ENCODE peak calls at places on chromosome 18, in seven cellular contexts. K is SW480; M is G401; N is cardiac muscle cell; Q is stimulated activated CD4-positive, alpha-beta T cell treated with anti-CD3 and anti-CD28 coated beads, Interleukin-2, amount 100 ng/mL, for 24 hours; S is colonic mucosa; X is MM.1S. A is an unnamed sample.
A peak's percentile ranks its signal among the peaks of the same experiment; 100 is the strongest.

GRCh38 chr18:1527805-1528204 is 623.1 kb downstream of the ADCYAP1 start:
- DNase-seq in K (no peak), M (no peak), N (no peak), Q (no peak), S (no peak), X (no peak), A (no peak)

GRCh38 chr18:9081940-9082339 is 20.6 kb upstream of the NDUFV2 start:
- DNase-seq in K (no peak), M (no peak), N (no peak), Q (peak; percentile 46), S (no peak), X (peak; percentile 62), A (no peak)

GRCh38 chr18:31819106-31819924 is 58.6 kb upstream of the SLC25A52 start:
- DNase-seq in K (peak; percentile 27), M (peak; percentile 50), N (peak; percentile 75), Q (no peak), S (peak; percentile 19), X (peak; percentile 50), A (peak; percentile 85)

GRCh38 chr18:24488824-24489493 is 28.5 kb downstream of the HRH4 start:
- DNase-seq in K (peak; percentile 34), M (peak; percentile 54), N (peak; percentile 57), Q (no peak), S (no peak), X (peak; percentile 66), A (peak; percentile 82)

GRCh38 chr18:77076111-77076510 is 56.5 kb downstream of the MBP start:
- DNase-seq in K (no peak), M (no peak), N (no peak), Q (no peak), S (no peak), X (no peak), A (no peak)

GRCh38 chr18:21702602-21703001 is 2.0 kb downstream of the ABHD3 start:
- DNase-seq in K (no peak), M (no peak), N (no peak), Q (no peak), S (no peak), X (no peak), A (no peak)

GRCh38 chr18:78814321-78814720 is 165.3 kb upstream of the SALL3 start:
- DNase-seq in K (peak; percentile 84), M (no peak), N (no peak), Q (no peak), S (no peak), X (no peak), A (no peak)

GRCh38 chr18:111292-112014 is 46.9 kb upstream of the USP14 start:
- DNase-seq in K (peak; percentile 70), M (peak; percentile 63), N (peak; percentile 64), Q (peak; percentile 72), S (peak; percentile 62), X (peak; percentile 78), A (no peak)

GRCh38 chr18:26865557-26865956 is at the start of gene AQP4:
- DNase-seq in K (no peak), M (peak; percentile 20), N (no peak), Q (no peak), S (no peak), X (no peak), A (no peak)

GRCh38 chr18:26549103-26549485 is 741 bp upstream of the KCTD1 start:
- DNase-seq in K (peak; percentile 33), M (no peak), N (peak; percentile 58), Q (peak; percentile 22), S (peak; percentile 52), X (peak; percentile 26), A (peak; percentile 20)

GRCh38 chr18:58937204-58937603 is 72.5 kb downstream of the ZNF532 start:
- DNase-seq in K (no peak), M (no peak), N (peak; percentile 69), Q (no peak), S (no peak), X (no peak), A (peak; percentile 72)

GRCh38 chr18:11976882-11977281 is 4.4 kb upstream of the IMPA2 start:
- DNase-seq in K (no peak), M (no peak), N (peak; percentile 66), Q (no peak), S (no peak), X (no peak), A (no peak)

GRCh38 chr18:43271593-43272432 is 5.5 kb downstream of the SYT4 start:
- DNase-seq in K (peak; percentile 1), M (peak; percentile 75), N (peak; percentile 77), Q (no peak), S (peak; percentile 23), X (peak; percentile 36), A (peak; percentile 60)

GRCh38 chr18:78771496-78772368 is 207.9 kb upstream of the SALL3 start:
- DNase-seq in K (peak; percentile 66), M (no peak), N (no peak), Q (no peak), S (no peak), X (no peak), A (no peak)

GRCh38 chr18:11002796-11003195 is 146.6 kb downstream of the PIEZO2 start:
- DNase-seq in K (no peak), M (no peak), N (no peak), Q (no peak), S (no peak), X (no peak), A (no peak)

GRCh38 chr18:79872423-79872822 is 74.7 kb downstream of the KCNG2 start:
- DNase-seq in K (no peak), M (no peak), N (no peak), Q (no peak), S (no peak), X (no peak), A (no peak)

GRCh38 chr18:35095983-35096676 is 54.9 kb downstream of the MAPRE2 start:
- DNase-seq in K (no peak), M (no peak), N (no peak), Q (no peak), S (no peak), X (no peak), A (no peak)

GRCh38 chr18:76445275-76445674 is 49.8 kb downstream of the ZNF516 start:
- DNase-seq in K (no peak), M (no peak), N (peak; percentile 85), Q (no peak), S (no peak), X (no peak), A (no peak)

GRCh38 chr18:24214144-24214543 is 75.3 kb downstream of the CABYR start:
- DNase-seq in K (no peak), M (no peak), N (no peak), Q (no peak), S (no peak), X (no peak), A (no peak)

GRCh38 chr18:60649816-60650215 is 277.2 kb upstream of the MC4R start:
- DNase-seq in K (no peak), M (no peak), N (no peak), Q (no peak), S (no peak), X (no peak), A (no peak)

GRCh38 chr18:48945953-48946217 is 4.9 kb downstream of the SMAD7 start:
- DNase-seq in K (no peak), M (peak; percentile 9), N (no peak), Q (no peak), S (no peak), X (no peak), A (no peak)

GRCh38 chr18:51135361-51135760 is 62.1 kb downstream of the MEX3C start:
- DNase-seq in K (no peak), M (no peak), N (peak; percentile 72), Q (no peak), S (no peak), X (no peak), A (no peak)

GRCh38 chr18:70036771-70037452 is 89.2 kb upstream of the CD226 start:
- DNase-seq in K (no peak), M (no peak), N (no peak), Q (no peak), S (no peak), X (peak; percentile 72), A (no peak)

GRCh38 chr18:24396082-24396623 is 1.5 kb downstream of the OSBPL1A start:
- DNase-seq in K (no peak), M (no peak), N (no peak), Q (no peak), S (no peak), X (no peak), A (no peak)

GRCh38 chr18:63082661-63083531 is 236.7 kb downstream of the BCL2 start:
- DNase-seq in K (no peak), M (no peak), N (peak; percentile 52), Q (no peak), S (no peak), X (no peak), A (no peak)

GRCh38 chr18:72878143-72878542 is 10.4 kb upstream of the NETO1 start:
- DNase-seq in K (no peak), M (no peak), N (no peak), Q (no peak), S (no peak), X (no peak), A (no peak)

GRCh38 chr18:28193177-28193778 is 16.3 kb upstream of the CDH2 start:
- DNase-seq in K (no peak), M (no peak), N (no peak), Q (no peak), S (no peak), X (no peak), A (no peak)